ENCODE peak calls at places on chromosome X, in nine cellular contexts. Y is Karpas-422; O is renal cortical epithelial cell; A is amniotic stem cell; N is right cardiac atrium; Q is effector memory CD4-positive, alpha-beta T cell; M is sigmoid colon; B is HCEC 1CT; S is activated CD8-positive, alpha-beta memory T cell treated with anti-CD3 and anti-CD28 coated beads for 48 hours. T is an unnamed sample.

GRCh38 chrX:19005909-19006308 is 22.0 kb upstream of the PHKA2 start:
- DNase-seq in Y (peak; percentile 61), O (peak; percentile 1), A (no peak), N (no peak), Q (no peak), M (no peak), B (no peak), S (no peak), T (no peak)

GRCh38 chrX:38225093-38225492 is 4.4 kb upstream of the SRPX start:
- DNase-seq in Y (no peak), O (peak; percentile 5), A (no peak), N (no peak), Q (no peak), M (no peak), B (peak; percentile 31), S (no peak), T (no peak)

GRCh38 chrX:134936542-134936941 is 54.2 kb upstream of the SMIM10 start:
- DNase-seq in Y (no peak), O (peak; percentile 41), A (no peak), N (no peak), Q (no peak), M (no peak), B (peak; percentile 78), S (no peak), T (no peak)

GRCh38 chrX:150041208-150041607 is 102.9 kb upstream of the EOLA2 start:
- DNase-seq in Y (no peak), O (no peak), A (no peak), N (no peak), Q (no peak), M (no peak), B (no peak), S (no peak), T (no peak)

GRCh38 chrX:15605233-15605632 is 4.5 kb upstream of the ACE2 start:
- DNase-seq in Y (no peak), O (no peak), A (no peak), N (no peak), Q (no peak), M (no peak), B (no peak), S (no peak), T (no peak)

GRCh38 chrX:152897216-152898144 is at the start of gene ZNF185:
- DNase-seq in Y (no peak), O (peak; percentile 18), A (no peak), N (peak; percentile 55), Q (no peak), M (no peak), B (no peak), S (no peak), T (no peak)

GRCh38 chrX:72305286-72306084 is at the start of gene CITED1:
- DNase-seq in Y (no peak), O (no peak), A (no peak), N (peak; percentile 63), Q (no peak), M (no peak), B (no peak), S (no peak), T (peak; percentile 10)

GRCh38 chrX:56462389-56462788 is 101.0 kb upstream of the UBQLN2 start:
- DNase-seq in Y (no peak), O (peak; percentile 0), A (no peak), N (no peak), Q (no peak), M (no peak), B (no peak), S (no peak), T (no peak)

GRCh38 chrX:78330540-78330939 is 3.1 kb upstream of the CYSLTR1 start:
- DNase-seq in Y (no peak), O (no peak), A (no peak), N (no peak), Q (no peak), M (no peak), B (no peak), S (no peak), T (no peak)

GRCh38 chrX:123818243-123818642 is 41.6 kb upstream of the XIAP start:
- DNase-seq in Y (no peak), O (peak; percentile 90), A (peak; percentile 16), N (no peak), Q (no peak), M (no peak), B (peak; percentile 87), S (no peak), T (no peak)

GRCh38 chrX:7252013-7252610 is 104.2 kb upstream of the PUDP start:
- DNase-seq in Y (no peak), O (peak; percentile 33), A (no peak), N (no peak), Q (no peak), M (no peak), B (no peak), S (no peak), T (no peak)

GRCh38 chrX:104668550-104668949 is 102.6 kb downstream of the IL1RAPL2 start:
- DNase-seq in Y (peak; percentile 53), O (peak; percentile 47), A (no peak), N (no peak), Q (no peak), M (no peak), B (no peak), S (no peak), T (no peak)

GRCh38 chrX:49237060-49237459 is 1.8 kb downstream of the CCDC22 start:
- DNase-seq in Y (peak; percentile 48), O (no peak), A (no peak), N (no peak), Q (no peak), M (no peak), B (no peak), S (no peak), T (no peak)

GRCh38 chrX:79270401-79270800 is 96.7 kb downstream of the ITM2A start:
- DNase-seq in Y (peak; percentile 63), O (peak; percentile 11), A (no peak), N (peak; percentile 69), Q (peak; percentile 24), M (no peak), B (no peak), S (peak; percentile 6), T (no peak)

GRCh38 chrX:124346064-124346876 is at the start of gene SH2D1A:
- DNase-seq in Y (no peak), O (no peak), A (no peak), N (no peak), Q (no peak), M (no peak), B (no peak), S (no peak), T (no peak)

GRCh38 chrX:40996886-40997530 is 88.2 kb upstream of the USP9X start:
- DNase-seq in Y (peak; percentile 80), O (peak; percentile 71), A (peak; percentile 14), N (no peak), Q (no peak), M (no peak), B (peak; percentile 78), S (no peak), T (no peak)

GRCh38 chrX:23749129-23749528 is 6.1 kb upstream of the ACOT9 start:
- DNase-seq in Y (no peak), O (no peak), A (no peak), N (no peak), Q (no peak), M (no peak), B (no peak), S (no peak), T (no peak)

GRCh38 chrX:130754353-130754752 is 148.7 kb downstream of the ENOX2 start:
- DNase-seq in Y (no peak), O (no peak), A (no peak), N (no peak), Q (no peak), M (no peak), B (no peak), S (no peak), T (no peak)